ENCODE peak calls at places on chromosomes 13 and 19, in seven cellular contexts. One of them, this sample, is unnamed.

GRCh38 chr13:83325454-83325853 is 556.8 kb downstream of the SLITRK1 start:
- DNase-seq in suprapubic skin: no peak
- DNase-seq in cardiac fibroblast: peak; percentile 25
- DNase-seq in SJCRH30: no peak
- DNase-seq in MM.1S: no peak
- DNase-seq in MG63: peak; percentile 42
- DNase-seq in fibroblast of pulmonary artery: peak; percentile 54
- DNase-seq in this sample: no peak

GRCh38 chr13:29908411-29908810 is 58.0 kb upstream of the UBL3 start:
- DNase-seq in suprapubic skin: peak; percentile 85
- DNase-seq in cardiac fibroblast: peak; percentile 52
- DNase-seq in SJCRH30: peak; percentile 42
- DNase-seq in MM.1S: no peak
- DNase-seq in MG63: peak; percentile 84
- DNase-seq in fibroblast of pulmonary artery: peak; percentile 31
- DNase-seq in this sample: no peak

GRCh38 chr13:87680298-87680697 is 9.1 kb downstream of the SLITRK5 start:
- DNase-seq in suprapubic skin: no peak
- DNase-seq in cardiac fibroblast: no peak
- DNase-seq in SJCRH30: no peak
- DNase-seq in MM.1S: peak; percentile 40
- DNase-seq in MG63: no peak
- DNase-seq in fibroblast of pulmonary artery: no peak
- DNase-seq in this sample: no peak

GRCh38 chr13:29799041-29799440 is 51.4 kb downstream of the UBL3 start:
- DNase-seq in suprapubic skin: no peak
- DNase-seq in cardiac fibroblast: no peak
- DNase-seq in SJCRH30: no peak
- DNase-seq in MM.1S: no peak
- DNase-seq in MG63: no peak
- DNase-seq in fibroblast of pulmonary artery: no peak
- DNase-seq in this sample: no peak

GRCh38 chr19:3464797-3465235 is 15.5 kb downstream of the SMIM24 start:
- DNase-seq in suprapubic skin: no peak
- DNase-seq in cardiac fibroblast: no peak
- DNase-seq in SJCRH30: no peak
- DNase-seq in MM.1S: no peak
- DNase-seq in MG63: no peak
- DNase-seq in fibroblast of pulmonary artery: no peak
- DNase-seq in this sample: no peak

GRCh38 chr13:80048802-80049201 is 292.1 kb downstream of the SPRY2 start:
- DNase-seq in suprapubic skin: peak; percentile 83
- DNase-seq in cardiac fibroblast: peak; percentile 96
- DNase-seq in SJCRH30: peak; percentile 97
- DNase-seq in MM.1S: peak; percentile 66
- DNase-seq in MG63: peak; percentile 89
- DNase-seq in fibroblast of pulmonary artery: peak; percentile 97
- DNase-seq in this sample: peak; percentile 69

GRCh38 chr19:55384576-55385235 is 614 bp upstream of the TMEM238 start:
- DNase-seq in suprapubic skin: no peak
- DNase-seq in cardiac fibroblast: no peak
- DNase-seq in SJCRH30: no peak
- DNase-seq in MM.1S: no peak
- DNase-seq in MG63: no peak
- DNase-seq in fibroblast of pulmonary artery: no peak
- DNase-seq in this sample: no peak

GRCh38 chr13:98068511-98068910 is 74.4 kb upstream of the FARP1 start:
- DNase-seq in suprapubic skin: no peak
- DNase-seq in cardiac fibroblast: no peak
- DNase-seq in SJCRH30: no peak
- DNase-seq in MM.1S: no peak
- DNase-seq in MG63: no peak
- DNase-seq in fibroblast of pulmonary artery: no peak
- DNase-seq in this sample: no peak

GRCh38 chr13:102658678-102659077 is 36.2 kb downstream of the METTL21C start:
- DNase-seq in suprapubic skin: no peak
- DNase-seq in cardiac fibroblast: no peak
- DNase-seq in SJCRH30: no peak
- DNase-seq in MM.1S: no peak
- DNase-seq in MG63: no peak
- DNase-seq in fibroblast of pulmonary artery: no peak
- DNase-seq in this sample: no peak

GRCh38 chr19:49468746-49469447 is 5.1 kb upstream of the FLT3LG start:
- DNase-seq in suprapubic skin: peak; percentile 97
- DNase-seq in cardiac fibroblast: peak; percentile 94
- DNase-seq in SJCRH30: peak; percentile 88
- DNase-seq in MM.1S: peak; percentile 94
- DNase-seq in MG63: no peak
- DNase-seq in fibroblast of pulmonary artery: peak; percentile 71
- DNase-seq in this sample: peak; percentile 92

GRCh38 chr13:110467516-110467915 is 94.0 kb downstream of the RAB20 start:
- DNase-seq in suprapubic skin: no peak
- DNase-seq in cardiac fibroblast: no peak
- DNase-seq in SJCRH30: no peak
- DNase-seq in MM.1S: no peak
- DNase-seq in MG63: no peak
- DNase-seq in fibroblast of pulmonary artery: no peak
- DNase-seq in this sample: no peak

GRCh38 chr13:60261432-60262351 is 98.0 kb upstream of the DIAPH3 start:
- DNase-seq in suprapubic skin: no peak
- DNase-seq in cardiac fibroblast: no peak
- DNase-seq in SJCRH30: no peak
- DNase-seq in MM.1S: no peak
- DNase-seq in MG63: no peak
- DNase-seq in fibroblast of pulmonary artery: no peak
- DNase-seq in this sample: no peak

GRCh38 chr19:7242601-7243258 is 51.5 kb downstream of the INSR start:
- DNase-seq in suprapubic skin: no peak
- DNase-seq in cardiac fibroblast: peak; percentile 71
- DNase-seq in SJCRH30: no peak
- DNase-seq in MM.1S: peak; percentile 78
- DNase-seq in MG63: peak; percentile 61
- DNase-seq in fibroblast of pulmonary artery: peak; percentile 66
- DNase-seq in this sample: no peak

GRCh38 chr13:63389756-63390155 is 1974.1 kb upstream of the PCDH20 start:
- DNase-seq in suprapubic skin: no peak
- DNase-seq in cardiac fibroblast: no peak
- DNase-seq in SJCRH30: no peak
- DNase-seq in MM.1S: no peak
- DNase-seq in MG63: no peak
- DNase-seq in fibroblast of pulmonary artery: no peak
- DNase-seq in this sample: no peak

GRCh38 chr19:44582581-44583265 is 30.6 kb upstream of the IGSF23 start:
- DNase-seq in suprapubic skin: no peak
- DNase-seq in cardiac fibroblast: peak; percentile 38
- DNase-seq in SJCRH30: peak; percentile 39
- DNase-seq in MM.1S: no peak
- DNase-seq in MG63: peak; percentile 18
- DNase-seq in fibroblast of pulmonary artery: peak; percentile 48
- DNase-seq in this sample: no peak

GRCh38 chr19:19079571-19079970 is 15.8 kb downstream of the SLC25A42 start:
- DNase-seq in suprapubic skin: no peak
- DNase-seq in cardiac fibroblast: no peak
- DNase-seq in SJCRH30: no peak
- DNase-seq in MM.1S: no peak
- DNase-seq in MG63: no peak
- DNase-seq in fibroblast of pulmonary artery: no peak
- DNase-seq in this sample: no peak

GRCh38 chr13:44191504-44192171 is 182.0 kb upstream of the SERP2 start:
- DNase-seq in suprapubic skin: no peak
- DNase-seq in cardiac fibroblast: peak; percentile 80
- DNase-seq in SJCRH30: peak; percentile 49
- DNase-seq in MM.1S: no peak
- DNase-seq in MG63: peak; percentile 62
- DNase-seq in fibroblast of pulmonary artery: peak; percentile 86
- DNase-seq in this sample: no peak

GRCh38 chr19:51354742-51355148 is 11.4 kb downstream of the ETFB start:
- DNase-seq in suprapubic skin: no peak
- DNase-seq in cardiac fibroblast: peak; percentile 61
- DNase-seq in SJCRH30: peak; percentile 76
- DNase-seq in MM.1S: no peak
- DNase-seq in MG63: no peak
- DNase-seq in fibroblast of pulmonary artery: peak; percentile 60
- DNase-seq in this sample: no peak

GRCh38 chr13:94595006-94595942 is 678 bp downstream of the TGDS start:
- DNase-seq in suprapubic skin: no peak
- DNase-seq in cardiac fibroblast: peak; percentile 21
- DNase-seq in SJCRH30: peak; percentile 4
- DNase-seq in MM.1S: peak; percentile 33
- DNase-seq in MG63: peak; percentile 10
- DNase-seq in fibroblast of pulmonary artery: peak; percentile 17
- DNase-seq in this sample: no peak

GRCh38 chr13:113309481-113309880 is 12.4 kb downstream of the LAMP1 start:
- DNase-seq in suprapubic skin: no peak
- DNase-seq in cardiac fibroblast: no peak
- DNase-seq in SJCRH30: no peak
- DNase-seq in MM.1S: no peak
- DNase-seq in MG63: no peak
- DNase-seq in fibroblast of pulmonary artery: no peak
- DNase-seq in this sample: no peak

GRCh38 chr19:55670280-55671053 is 4.6 kb upstream of the EPN1 start:
- DNase-seq in suprapubic skin: peak; percentile 89
- DNase-seq in cardiac fibroblast: no peak
- DNase-seq in SJCRH30: peak; percentile 38
- DNase-seq in MM.1S: peak; percentile 21
- DNase-seq in MG63: peak; percentile 26
- DNase-seq in fibroblast of pulmonary artery: no peak
- DNase-seq in this sample: no peak

GRCh38 chr13:76790519-76791289 is 95.5 kb downstream of the KCTD12 start:
- DNase-seq in suprapubic skin: no peak
- DNase-seq in cardiac fibroblast: peak; percentile 61
- DNase-seq in SJCRH30: no peak
- DNase-seq in MM.1S: no peak
- DNase-seq in MG63: no peak
- DNase-seq in fibroblast of pulmonary artery: peak; percentile 51
- DNase-seq in this sample: peak; percentile 17

GRCh38 chr19:18967358-18968146 is 26.5 kb upstream of the HOMER3 start:
- DNase-seq in suprapubic skin: peak; percentile 85
- DNase-seq in cardiac fibroblast: peak; percentile 82
- DNase-seq in SJCRH30: no peak
- DNase-seq in MM.1S: no peak
- DNase-seq in MG63: peak; percentile 77
- DNase-seq in fibroblast of pulmonary artery: peak; percentile 85
- DNase-seq in this sample: peak; percentile 65

GRCh38 chr13:113408562-113408961 is 44.6 kb upstream of the GRTP1 start:
- DNase-seq in suprapubic skin: peak; percentile 44
- DNase-seq in cardiac fibroblast: no peak
- DNase-seq in SJCRH30: no peak
- DNase-seq in MM.1S: no peak
- DNase-seq in MG63: no peak
- DNase-seq in fibroblast of pulmonary artery: no peak
- DNase-seq in this sample: no peak

DNA sequence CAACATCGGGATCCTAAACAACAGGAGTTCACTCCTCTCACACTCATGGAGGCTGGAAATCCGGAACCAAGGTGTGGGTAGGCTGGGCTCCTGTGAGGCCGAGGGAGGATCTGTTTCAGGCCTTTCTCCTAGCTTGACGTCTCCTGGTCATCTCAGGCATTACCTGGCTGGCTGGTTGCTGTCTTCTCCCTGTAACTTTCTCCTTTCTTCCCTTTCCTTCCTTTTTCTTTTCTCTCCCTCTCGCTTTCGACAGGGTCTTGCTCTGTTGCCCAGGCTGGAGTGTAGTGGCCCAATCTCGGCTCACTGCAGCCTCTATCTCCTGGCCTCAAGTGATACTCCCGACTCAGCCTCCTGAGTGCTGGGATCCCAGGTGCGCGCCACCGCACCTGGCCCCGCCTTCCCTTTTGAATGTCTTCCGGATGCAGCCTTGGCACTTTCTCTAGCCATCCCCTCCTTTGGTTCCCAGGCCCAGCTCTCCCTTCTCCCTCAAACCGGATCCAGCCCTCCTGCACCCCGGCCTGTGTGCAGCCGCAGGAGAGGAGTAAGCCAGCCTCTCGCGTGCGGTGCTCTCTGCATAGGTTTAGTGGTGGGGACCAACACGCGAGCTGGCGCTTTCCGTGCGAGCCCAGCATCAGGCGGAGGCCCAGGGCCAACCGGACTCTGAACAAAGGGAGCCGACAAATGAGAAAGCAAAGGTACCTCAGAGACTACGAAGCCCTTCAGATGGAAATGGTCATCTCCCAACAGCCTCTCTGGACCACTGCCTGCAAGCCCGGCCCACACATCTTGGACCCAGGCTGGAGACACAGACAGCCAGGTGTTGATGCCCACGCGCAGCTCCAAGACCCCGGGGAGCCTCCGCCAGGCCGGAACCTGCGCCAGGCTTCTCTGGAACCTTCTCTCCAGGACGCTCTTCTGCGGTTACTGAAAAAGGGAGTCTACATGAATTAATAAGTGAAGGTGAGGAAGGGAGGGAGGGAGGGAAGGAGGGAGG is 16.3 kb upstream of the LATS2 start:
- DNase-seq in suprapubic skin: no peak
- DNase-seq in cardiac fibroblast: no peak
- DNase-seq in SJCRH30: no peak
- DNase-seq in MM.1S: no peak
- DNase-seq in MG63: no peak
- DNase-seq in fibroblast of pulmonary artery: no peak
- DNase-seq in this sample: no peak
- H3K4me3 ChIP-seq in suprapubic skin: no peak overlapping the region
- H3K4me3 ChIP-seq in cardiac fibroblast: no peak overlapping the region
- H3K4me3 ChIP-seq in SJCRH30: no peak overlapping the region
- H3K4me3 ChIP-seq in MM.1S: no peak overlapping the region
- H3K4me3 ChIP-seq in MG63: no peak overlapping the region
- H3K4me3 ChIP-seq in fibroblast of pulmonary artery: no peak overlapping the region
- H3K4me3 ChIP-seq in this sample: no peak overlapping the region

GRCh38 chr19:42442833-42443232 is at the start of gene CXCL17:
- DNase-seq in suprapubic skin: no peak
- DNase-seq in cardiac fibroblast: no peak
- DNase-seq in SJCRH30: peak; percentile 11
- DNase-seq in MM.1S: no peak
- DNase-seq in MG63: no peak
- DNase-seq in fibroblast of pulmonary artery: no peak
- DNase-seq in this sample: no peak
- H3K4me3 ChIP-seq in suprapubic skin: no peak within 1 kb of the TSS
- H3K4me3 ChIP-seq in cardiac fibroblast: no peak within 1 kb of the TSS
- H3K4me3 ChIP-seq in SJCRH30: no peak within 1 kb of the TSS
- H3K4me3 ChIP-seq in MM.1S: no peak within 1 kb of the TSS
- H3K4me3 ChIP-seq in MG63: no peak within 1 kb of the TSS
- H3K4me3 ChIP-seq in fibroblast of pulmonary artery: no peak within 1 kb of the TSS
- H3K4me3 ChIP-seq in this sample: no peak within 1 kb of the TSS

GRCh38 chr13:32736648-32737047 is 150.4 kb downstream of the PDS5B start:
- DNase-seq in suprapubic skin: no peak
- DNase-seq in cardiac fibroblast: no peak
- DNase-seq in SJCRH30: no peak
- DNase-seq in MM.1S: no peak
- DNase-seq in MG63: no peak
- DNase-seq in fibroblast of pulmonary artery: no peak
- DNase-seq in this sample: no peak
- H3K4me3 ChIP-seq in suprapubic skin: peak overlapping the region; percentile 39
- H3K4me3 ChIP-seq in cardiac fibroblast: no peak overlapping the region
- H3K4me3 ChIP-seq in SJCRH30: no peak overlapping the region
- H3K4me3 ChIP-seq in MM.1S: peak overlapping the region; percentile 34
- H3K4me3 ChIP-seq in MG63: no peak overlapping the region
- H3K4me3 ChIP-seq in fibroblast of pulmonary artery: peak overlapping the region; percentile 44
- H3K4me3 ChIP-seq in this sample: peak overlapping the region; percentile 46

DNA sequence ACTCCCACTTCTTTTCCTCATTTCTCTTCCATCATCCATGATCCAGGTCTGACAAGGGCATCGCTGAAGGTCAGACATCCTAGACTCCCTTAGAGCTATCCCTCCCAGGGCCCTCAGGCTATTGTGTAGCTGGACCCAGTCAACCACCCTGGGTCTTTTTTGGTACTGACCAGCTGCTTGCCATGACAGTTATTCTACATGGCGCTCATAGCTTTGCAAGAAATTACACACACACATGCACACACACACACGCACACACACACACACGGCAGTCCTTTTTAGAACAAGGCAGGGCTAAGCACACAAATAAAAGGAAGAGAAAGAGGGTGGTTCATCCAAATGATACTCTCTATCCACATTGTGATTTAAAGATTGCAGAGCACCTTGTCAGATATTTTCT is 18.3 kb downstream of the SIAH3 start:
- DNase-seq in suprapubic skin: no peak
- DNase-seq in cardiac fibroblast: no peak
- DNase-seq in SJCRH30: no peak
- DNase-seq in MM.1S: no peak
- DNase-seq in MG63: no peak
- DNase-seq in fibroblast of pulmonary artery: no peak
- DNase-seq in this sample: no peak
- H3K4me3 ChIP-seq in suprapubic skin: no peak overlapping the region
- H3K4me3 ChIP-seq in cardiac fibroblast: no peak overlapping the region
- H3K4me3 ChIP-seq in SJCRH30: no peak overlapping the region
- H3K4me3 ChIP-seq in MM.1S: no peak overlapping the region
- H3K4me3 ChIP-seq in MG63: no peak overlapping the region
- H3K4me3 ChIP-seq in fibroblast of pulmonary artery: no peak overlapping the region
- H3K4me3 ChIP-seq in this sample: no peak overlapping the region